ENCODE peak calls at places on chromosomes 13 and 19, in ten cellular contexts. Z, E, L, U, V, J, N, I, H and B are unnamed samples.
A peak's percentile ranks its signal among the peaks of the same experiment; 100 is the strongest.

GRCh38 chr13:91747164-91747563 is 348.7 kb downstream of the GPC5 start:
- DNase-seq in Z (no peak), E (no peak), L (no peak), U (no peak), V (no peak), J (no peak), N (no peak), I (no peak), H (no peak), B (no peak)

GRCh38 chr13:26340812-26341211 is 86.9 kb downstream of the CDK8 start:
- DNase-seq in Z (no peak), E (no peak), L (peak; percentile 16), U (no peak), V (no peak), J (no peak), N (no peak), I (no peak), H (no peak), B (no peak)

GRCh38 chr19:2290441-2291184 is 8.6 kb upstream of the PEAK3 start:
- DNase-seq in Z (no peak), E (no peak), L (no peak), U (no peak), V (no peak), J (peak; percentile 28), N (no peak), I (no peak), H (peak; percentile 36), B (no peak)

GRCh38 chr19:53131085-53131484 is 1.6 kb downstream of the ZNF415 start:
- DNase-seq in Z (no peak), E (no peak), L (no peak), U (no peak), V (no peak), J (no peak), N (no peak), I (no peak), H (no peak), B (no peak)

GRCh38 chr19:45264781-45265317 is 13.8 kb downstream of the MARK4 start:
- DNase-seq in Z (no peak), E (no peak), L (no peak), U (no peak), V (no peak), J (no peak), N (no peak), I (no peak), H (no peak), B (no peak)

GRCh38 chr19:16252459-16253205 is 54.9 kb downstream of the AP1M1 start:
- DNase-seq in Z (no peak), E (no peak), L (no peak), U (no peak), V (no peak), J (no peak), N (no peak), I (no peak), H (no peak), B (no peak)

GRCh38 chr19:43474487-43474886 is 9.1 kb upstream of the LYPD3 start:
- DNase-seq in Z (no peak), E (no peak), L (no peak), U (no peak), V (no peak), J (no peak), N (no peak), I (no peak), H (no peak), B (no peak)

GRCh38 chr13:95643814-95644598 is 500 bp downstream of the DZIP1 start:
- DNase-seq in Z (no peak), E (peak; percentile 45), L (no peak), U (no peak), V (peak; percentile 27), J (no peak), N (no peak), I (no peak), H (no peak), B (no peak)

GRCh38 chr19:46000497-46001246 is 5.4 kb downstream of the CCDC61 start:
- DNase-seq in Z (no peak), E (no peak), L (no peak), U (peak; percentile 73), V (peak; percentile 60), J (peak; percentile 69), N (no peak), I (no peak), H (peak; percentile 68), B (no peak)

GRCh38 chr13:36163303-36163702 is 32.1 kb upstream of the DCLK1 start:
- DNase-seq in Z (no peak), E (no peak), L (no peak), U (no peak), V (no peak), J (no peak), N (no peak), I (no peak), H (no peak), B (no peak)

GRCh38 chr19:37467608-37468090 is 405 bp upstream of the ZNF569 start:
- DNase-seq in Z (no peak), E (no peak), L (no peak), U (no peak), V (no peak), J (no peak), N (no peak), I (no peak), H (no peak), B (no peak)

GRCh38 chr19:45999653-46000121 is 4.4 kb downstream of the CCDC61 start:
- DNase-seq in Z (no peak), E (peak; percentile 57), L (no peak), U (no peak), V (no peak), J (no peak), N (no peak), I (no peak), H (no peak), B (no peak)

GRCh38 chr19:18057557-18057956 is 29.2 kb downstream of the IL12RB1 start:
- DNase-seq in Z (no peak), E (no peak), L (no peak), U (no peak), V (no peak), J (no peak), N (no peak), I (no peak), H (no peak), B (no peak)

GRCh38 chr19:35224681-35225604 is 3.6 kb downstream of the FAM187B start:
- DNase-seq in Z (no peak), E (no peak), L (no peak), U (no peak), V (no peak), J (no peak), N (no peak), I (no peak), H (no peak), B (no peak)

GRCh38 chr19:29379257-29379986 is 146.4 kb upstream of the VSTM2B start:
- DNase-seq in Z (no peak), E (no peak), L (no peak), U (no peak), V (no peak), J (no peak), N (no peak), I (peak; percentile 55), H (no peak), B (no peak)